ENCODE peak calls at places on chromosomes 5 and 9, in four cellular contexts. K is H9, Z is tibial nerve, X is cardiac muscle cell. M is an unnamed sample.

GRCh38 chr9:131666779-131667178 is 73.1 kb downstream of the RAPGEF1 start:
- DNase-seq in K (no peak), Z (no peak), X (no peak), M (no peak)

GRCh38 chr5:111135946-111136345 is 43.8 kb downstream of the WDR36 start:
- DNase-seq in K (no peak), Z (no peak), X (no peak), M (no peak)

GRCh38 chr5:79236364-79236969 is 536 bp downstream of the JMY start:
- DNase-seq in K (no peak), Z (peak; percentile 9), X (peak; percentile 73), M (no peak)

GRCh38 chr5:167820266-167820988 is 471.0 kb upstream of the WWC1 start:
- DNase-seq in K (no peak), Z (peak; percentile 31), X (no peak), M (no peak)

GRCh38 chr9:9998491-9999287 is 614.1 kb downstream of the PTPRD start:
- DNase-seq in K (no peak), Z (no peak), X (peak; percentile 68), M (no peak)

GRCh38 chr9:123614503-123615258 is 258.7 kb downstream of the CRB2 start:
- DNase-seq in K (no peak), Z (no peak), X (no peak), M (no peak)

GRCh38 chr5:93604119-93604963 is 21.3 kb downstream of the NR2F1 start:
- DNase-seq in K (peak; percentile 61), Z (no peak), X (no peak), M (no peak)

GRCh38 chr9:35813434-35814105 is 1.3 kb downstream of the HINT2 start:
- DNase-seq in K (peak; percentile 69), Z (no peak), X (no peak), M (no peak)

GRCh38 chr5:142323480-142324376 is 1.1 kb downstream of the SPRY4 start:
- DNase-seq in K (no peak), Z (peak; percentile 21), X (peak; percentile 39), M (no peak)

GRCh38 chr9:4042966-4043365 is 256.9 kb downstream of the GLIS3 start:
- DNase-seq in K (no peak), Z (no peak), X (no peak), M (no peak)

GRCh38 chr5:65790371-65791163 is 68.6 kb downstream of the NLN start:
- DNase-seq in K (no peak), Z (no peak), X (no peak), M (no peak)

GRCh38 chr5:57412010-57412409 is 70.6 kb downstream of the ACTBL2 start:
- DNase-seq in K (no peak), Z (no peak), X (no peak), M (no peak)

GRCh38 chr9:84139296-84140100 is 158.9 kb downstream of the RMI1 start:
- DNase-seq in K (no peak), Z (peak; percentile 47), X (no peak), M (no peak)

GRCh38 chr9:125630436-125630835 is 76.6 kb downstream of the MAPKAP1 start:
- DNase-seq in K (no peak), Z (no peak), X (no peak), M (no peak)

GRCh38 chr5:150153957-150154617 is 1.6 kb downstream of the PDGFRB start:
- DNase-seq in K (no peak), Z (no peak), X (no peak), M (no peak)

GRCh38 chr5:87899109-87900100 is 369.2 kb downstream of the TMEM161B start:
- DNase-seq in K (no peak), Z (peak; percentile 76), X (no peak), M (no peak)

GRCh38 chr5:1681955-1682354 is 117.7 kb downstream of the MRPL36 start:
- DNase-seq in K (no peak), Z (no peak), X (no peak), M (no peak)

GRCh38 chr9:33297455-33297854 is 7.1 kb downstream of the NFX1 start:
- DNase-seq in K (no peak), Z (peak; percentile 38), X (no peak), M (no peak)

GRCh38 chr5:173329370-173330150 is 1.3 kb upstream of the STC2 start:
- DNase-seq in K (peak; percentile 83), Z (no peak), X (peak; percentile 80), M (no peak)

GRCh38 chr9:98767196-98767595 is 29.2 kb downstream of the ANKS6 start:
- DNase-seq in K (no peak), Z (no peak), X (no peak), M (no peak)

GRCh38 chr5:155508673-155509072 is 495.1 kb downstream of the KIF4B start:
- DNase-seq in K (no peak), Z (no peak), X (no peak), M (no peak)

GRCh38 chr5:136811551-136811950 is 446.2 kb upstream of the TRPC7 start:
- DNase-seq in K (no peak), Z (no peak), X (no peak), M (peak; percentile 45)

GRCh38 chr5:150114102-150114641 is 27.8 kb upstream of the CSF1R start:
- DNase-seq in K (peak; percentile 36), Z (peak; percentile 4), X (no peak), M (no peak)

GRCh38 chr9:72734631-72735030 is 213.2 kb downstream of the TMC1 start:
- DNase-seq in K (no peak), Z (no peak), X (no peak), M (no peak)

GRCh38 chr9:107190936-107191290 is 92.2 kb upstream of the RAD23B start:
- DNase-seq in K (no peak), Z (no peak), X (no peak), M (no peak)

GRCh38 chr9:136518623-136519022 is 27.2 kb downstream of the NOTCH1 start:
- DNase-seq in K (no peak), Z (no peak), X (no peak), M (no peak)

GRCh38 chr9:8329561-8330283 is 530.1 kb upstream of the DMAC1 start:
- DNase-seq in K (peak; percentile 47), Z (no peak), X (no peak), M (no peak)

GRCh38 chr9:91132576-91133073 is 229.1 kb downstream of the AUH start:
- DNase-seq in K (no peak), Z (no peak), X (no peak), M (no peak)

GRCh38 chr9:93623736-93624135 is 47.4 kb downstream of the PHF2 start:
- DNase-seq in K (no peak), Z (no peak), X (no peak), M (no peak)

GRCh38 chr9:70291446-70291845 is 32.7 kb downstream of the SMC5 start:
- DNase-seq in K (no peak), Z (no peak), X (no peak), M (no peak)

GRCh38 chr9:127505396-127506116 is 54.2 kb downstream of the LRSAM1 start:
- DNase-seq in K (peak; percentile 73), Z (no peak), X (peak; percentile 47), M (no peak)

GRCh38 chr9:138052635-138053320 is 175.2 kb downstream of the CACNA1B start:
- DNase-seq in K (no peak), Z (no peak), X (no peak), M (no peak)

GRCh38 chr5:80704221-80704620 is 49.4 kb upstream of the DHFR start:
- DNase-seq in K (no peak), Z (no peak), X (no peak), M (no peak)

GRCh38 chr5:77224672-77225355 is 14.3 kb downstream of the PDE8B start:
- DNase-seq in K (no peak), Z (no peak), X (no peak), M (no peak)

GRCh38 chr5:177100714-177101121 is 14.0 kb downstream of the FGFR4 start:
- DNase-seq in K (no peak), Z (no peak), X (no peak), M (no peak)

GRCh38 chr9:127731938-127732337 is 3.2 kb downstream of the TOR2A start:
- DNase-seq in K (no peak), Z (no peak), X (no peak), M (no peak)

GRCh38 chr5:74636149-74636548 is 4.4 kb downstream of the ENC1 start:
- DNase-seq in K (no peak), Z (no peak), X (no peak), M (no peak)

DNA sequence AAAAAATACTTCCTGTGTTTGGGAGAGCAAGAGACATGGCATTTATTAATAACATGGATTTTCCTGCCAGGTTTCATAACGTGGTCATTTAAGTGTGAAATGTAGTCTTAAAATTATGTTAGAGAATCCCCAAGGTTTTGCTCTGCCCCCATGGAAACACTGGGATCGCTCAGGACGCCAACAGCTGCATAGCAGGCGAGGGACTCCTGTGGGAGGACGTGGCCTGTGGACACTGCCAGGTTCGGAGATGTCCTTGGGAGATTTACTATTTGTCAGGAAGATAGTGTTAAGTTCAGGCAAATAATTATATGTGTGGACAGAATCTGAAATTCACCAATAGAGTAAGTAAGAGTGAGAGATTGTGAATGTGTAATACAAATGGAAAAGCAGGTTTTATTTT is 977 bp downstream of the BTNL9 start:
- DNase-seq in K (no peak), Z (no peak), X (no peak), M (no peak)
- H3K27ac ChIP-seq in K (no peak overlapping the region), Z (no peak overlapping the region), X (no peak overlapping the region), M (no peak overlapping the region)

DNA sequence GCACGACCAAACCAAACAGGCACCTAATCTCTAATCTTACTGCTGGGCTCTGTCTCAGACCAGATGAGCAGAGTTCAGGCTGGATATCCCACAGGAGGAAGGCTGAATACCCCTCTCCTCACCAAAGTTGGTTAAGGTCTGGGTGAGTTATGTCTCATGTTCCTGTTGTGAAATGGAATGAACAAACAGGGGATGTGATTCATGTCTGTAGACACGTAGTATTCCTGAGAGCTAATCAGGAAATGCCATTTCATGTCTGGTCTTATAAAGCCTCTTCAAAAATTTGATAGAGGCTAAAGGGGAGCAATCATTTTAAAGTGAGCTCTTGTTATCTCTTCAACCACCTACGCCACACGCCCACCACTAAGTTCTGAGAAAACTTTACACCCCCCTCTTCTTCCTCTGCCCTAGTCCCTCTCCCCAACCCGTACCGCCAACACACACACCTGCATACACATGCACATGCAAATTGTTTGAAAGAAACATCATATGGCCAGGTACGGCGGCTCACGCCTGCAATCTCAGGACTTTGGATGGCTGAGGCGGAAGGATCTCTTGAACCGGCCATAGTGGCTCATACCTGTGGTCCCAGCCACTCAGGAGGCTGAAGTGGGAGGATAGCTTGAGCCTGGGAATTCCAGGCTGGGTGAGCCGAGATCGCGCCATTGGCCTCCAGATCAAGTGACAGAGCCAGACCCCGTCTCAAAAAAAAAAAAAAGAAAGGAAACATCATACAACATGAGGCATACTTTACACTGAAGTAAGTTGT is 69.8 kb upstream of the RAI14 start:
- DNase-seq in K (no peak), Z (no peak), X (no peak), M (peak; percentile 93)
- H3K27ac ChIP-seq in K (no peak overlapping the region), Z (no peak overlapping the region), X (no peak overlapping the region), M (peak overlapping the region; percentile 98)

DNA sequence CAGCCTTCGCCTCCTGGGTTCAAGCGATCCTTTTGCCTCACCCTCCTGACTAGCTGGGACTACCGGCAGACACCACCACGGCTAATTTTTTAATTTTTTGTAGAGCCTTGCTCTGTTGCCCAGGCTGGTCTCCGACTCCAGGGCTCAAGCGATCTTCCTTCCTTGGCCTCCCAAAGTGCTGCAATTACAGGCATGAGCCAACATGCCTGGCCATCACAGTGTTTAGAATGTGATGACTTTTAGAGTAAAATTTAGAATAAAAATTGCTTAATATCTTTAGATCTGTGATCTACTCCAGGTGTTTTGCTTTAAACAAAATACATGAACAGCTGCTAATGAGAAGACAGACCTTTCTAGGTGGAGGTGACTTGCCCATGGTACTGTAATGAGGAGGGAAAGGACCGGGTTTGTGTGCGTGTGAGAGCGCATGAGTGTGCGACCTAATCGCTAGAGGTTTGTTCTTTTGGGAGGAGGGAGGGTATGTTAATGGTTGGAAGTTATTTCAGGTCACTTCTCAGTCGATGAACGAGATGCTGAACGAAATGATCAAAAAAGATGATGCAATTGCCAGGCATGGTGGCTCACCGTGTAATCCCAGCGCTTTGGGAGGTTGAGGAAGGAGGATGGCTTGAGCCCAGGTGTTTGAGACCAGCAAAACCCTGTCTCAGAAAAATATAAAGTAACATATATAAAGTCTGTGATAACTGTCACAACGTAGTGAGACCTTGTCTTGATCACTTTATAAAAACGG is 2.0 kb downstream of the CNOT6 start:
- DNase-seq in K (no peak), Z (no peak), X (no peak), M (no peak)
- H3K27ac ChIP-seq in K (no peak overlapping the region), Z (no peak overlapping the region), X (no peak overlapping the region), M (peak overlapping the region; percentile 75)

GRCh38 chr5:39363217-39363616 is 1.1 kb downstream of the C9 start:
- DNase-seq in K (no peak), Z (no peak), X (no peak), M (no peak)
- H3K27ac ChIP-seq in K (no peak overlapping the region), Z (no peak overlapping the region), X (no peak overlapping the region), M (no peak overlapping the region)